ENCODE peak calls at places on chromosomes 7 and 10, in seven cellular contexts. Z is foreskin fibroblast, Y is kidney, N is body of pancreas, A is GM23338, V is cardiac muscle cell, J is prostate gland. U is an unnamed sample.

GRCh38 chr7:1689356-1689755 is 19.3 kb downstream of the ELFN1 start:
- DNase-seq in N (no peak), A (no peak), Z (no peak), V (no peak), J (no peak), Y (no peak), U (no peak)

GRCh38 chr7:99864041-99864440 is 12.8 kb downstream of the OR2AE1 start:
- DNase-seq in A (peak), V (no peak), Y (no peak), J (no peak), N (no peak), Z (no peak), U (no peak)

GRCh38 chr7:49127359-49127848 is 203.1 kb downstream of the CDC14C start:
- DNase-seq in Z (no peak), Y (no peak), N (no peak), A (no peak), V (no peak), J (no peak), U (no peak)

GRCh38 chr10:14399641-14400040 is 68.9 kb upstream of the FRMD4A start:
- DNase-seq in Z (no peak), A (no peak), V (no peak), J (no peak), N (no peak), Y (no peak), U (no peak)

GRCh38 chr10:21757601-21757901 is 223.5 kb downstream of the MLLT10 start:
- DNase-seq in J (no peak), A (no peak), Z (peak), V (peak), N (no peak), Y (no peak), U (peak)

GRCh38 chr7:155694846-155695245 is 50.4 kb downstream of the RBM33 start:
- DNase-seq in J (no peak), V (no peak), A (no peak), Y (no peak), N (no peak), Z (no peak), U (no peak)

GRCh38 chr7:1368682-1369571 is 90.3 kb downstream of the MICALL2 start:
- DNase-seq in V (peak), J (no peak), A (peak), Z (peak), N (no peak), Y (peak), U (peak)

GRCh38 chr7:107725138-107725740 is 18.7 kb upstream of the CBLL1 start:
- DNase-seq in N (peak), A (peak), V (peak), Z (peak), J (peak), Y (no peak), U (peak)

GRCh38 chr7:44284216-44284615 is 41.2 kb downstream of the CAMK2B start:
- DNase-seq in Z (peak), Y (peak), V (no peak), N (peak), A (no peak), J (no peak), U (no peak)

GRCh38 chr7:79789584-79790345 is 336.3 kb upstream of the MAGI2 start:
- DNase-seq in Y (no peak), N (no peak), Z (peak), A (no peak), V (no peak), J (no peak), U (no peak)

GRCh38 chr10:88791924-88792323 is 10.6 kb upstream of the LIPM start:
- DNase-seq in V (peak), A (peak), N (peak), Z (no peak), J (no peak), Y (no peak), U (peak)

GRCh38 chr7:96327429-96327828 is 5.5 kb upstream of the SLC25A13 start:
- DNase-seq in Y (no peak), A (no peak), J (peak), Z (no peak), N (peak), V (no peak), U (no peak)

GRCh38 chr7:155587486-155587885 is 41.1 kb upstream of the CNPY1 start:
- DNase-seq in N (no peak), A (no peak), J (no peak), Y (peak), V (no peak), Z (no peak), U (no peak)

GRCh38 chr10:104417629-104418292 is 64.1 kb downstream of the CFAP58 start:
- DNase-seq in J (no peak), N (no peak), Z (peak), Y (no peak), A (no peak), V (no peak), U (no peak)

GRCh38 chr10:34666008-34666700 is 148.9 kb downstream of the PARD3 start:
- DNase-seq in A (peak), V (peak), Y (no peak), Z (peak), N (peak), J (peak), U (peak)

GRCh38 chr7:148753224-148753623 is 54.5 kb downstream of the CUL1 start:
- DNase-seq in Z (no peak), Y (no peak), J (no peak), N (no peak), V (no peak), A (no peak), U (no peak)

GRCh38 chr10:602391-603005 is 87.0 kb downstream of the DIP2C start:
- DNase-seq in J (no peak), Y (no peak), Z (no peak), V (no peak), N (no peak), A (no peak), U (no peak)

GRCh38 chr7:78254397-78255055 is 456.0 kb downstream of the PHTF2 start:
- DNase-seq in N (no peak), Z (no peak), A (no peak), Y (no peak), V (no peak), J (no peak), U (no peak)

GRCh38 chr10:76411719-76412435 is 980.5 kb downstream of the LRMDA start:
- DNase-seq in A (no peak), J (no peak), V (no peak), N (peak), Z (peak), Y (no peak), U (no peak)

GRCh38 chr7:18958627-18959026 is 158.8 kb downstream of the TWIST1 start:
- DNase-seq in A (no peak), Y (no peak), Z (peak), N (no peak), J (no peak), V (no peak), U (no peak)

GRCh38 chr7:155560982-155561686 is 14.8 kb upstream of the CNPY1 start:
- DNase-seq in N (no peak), Y (peak), V (no peak), J (no peak), A (no peak), Z (no peak), U (no peak)

GRCh38 chr7:134288265-134288664 is 28.5 kb downstream of the SLC35B4 start:
- DNase-seq in A (no peak), V (no peak), N (no peak), Z (no peak), J (no peak), Y (no peak), U (no peak)

GRCh38 chr7:151901828-151902227 is 24.9 kb upstream of the PRKAG2 start:
- DNase-seq in Y (no peak), Z (no peak), N (no peak), V (no peak), A (no peak), J (no peak), U (no peak)

GRCh38 chr10:116728526-116729096 is 13.8 kb downstream of the HSPA12A start:
- DNase-seq in Y (no peak), Z (no peak), N (no peak), A (no peak), V (no peak), J (no peak), U (no peak)

GRCh38 chr7:131934452-131934851 is 378.0 kb upstream of the PODXL start:
- DNase-seq in N (no peak), J (peak), V (no peak), Z (no peak), A (no peak), Y (no peak), U (no peak)

GRCh38 chr7:26626687-26627086 is 237.7 kb downstream of the SKAP2 start:
- DNase-seq in V (no peak), A (no peak), J (no peak), Z (no peak), Y (no peak), N (no peak), U (no peak)

GRCh38 chr7:26626156-26626555 is 238.2 kb downstream of the SKAP2 start:
- DNase-seq in J (no peak), Y (no peak), V (no peak), N (no peak), Z (no peak), A (no peak), U (no peak)

GRCh38 chr7:26627221-26627620 is 237.2 kb downstream of the SKAP2 start:
- DNase-seq in V (no peak), J (no peak), Y (no peak), Z (no peak), N (no peak), A (no peak), U (no peak)

GRCh38 chr7:26629696-26630095 is 234.7 kb downstream of the SKAP2 start:
- DNase-seq in J (no peak), Z (no peak), V (no peak), A (no peak), Y (no peak), N (no peak), U (no peak)

DNA sequence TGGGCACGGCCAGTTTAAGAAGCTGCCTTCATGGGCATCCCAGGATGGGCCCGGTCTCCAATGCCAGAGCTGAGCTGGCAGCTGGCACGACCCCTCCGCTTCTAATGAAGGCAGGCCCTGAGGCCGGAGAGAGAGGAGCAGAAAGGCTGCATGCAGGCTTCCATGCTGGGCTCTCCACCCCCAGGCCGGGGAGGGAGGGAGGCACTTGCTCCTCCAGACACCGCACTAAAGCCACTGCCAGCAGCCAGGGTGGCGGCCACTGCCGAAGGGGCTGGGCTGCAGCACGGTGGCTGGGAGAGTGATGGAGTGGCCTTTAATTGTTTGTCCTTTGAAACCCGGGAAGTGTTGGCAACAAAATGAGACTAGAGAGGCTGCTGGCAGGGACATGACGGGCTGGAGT is 236.5 kb downstream of the SKAP2 start:
- DNase-seq in N (no peak), A (no peak), Y (peak), V (no peak), J (no peak), Z (no peak), U (no peak)
- H3K4me3 ChIP-seq in N (no peak), A (no peak), Y (no peak), V (no peak), J (no peak), Z (no peak), U (no peak)

GRCh38 chr7:106069471-106070200 is 42.5 kb downstream of the SYPL1 start:
- DNase-seq in A (no peak), J (no peak), N (no peak), V (no peak), Y (peak), Z (no peak), U (peak)
- H3K4me3 ChIP-seq in A (no peak), J (no peak), N (no peak), V (no peak), Y (no peak), Z (no peak), U (no peak)

GRCh38 chr10:57775250-57775649 is 492.4 kb downstream of the IPMK start:
- DNase-seq in Y (no peak), V (no peak), J (no peak), Z (no peak), N (no peak), A (no peak), U (no peak)

GRCh38 chr10:57769298-57769697 is 498.4 kb downstream of the IPMK start:
- DNase-seq in N (no peak), J (no peak), A (no peak), Z (no peak), Y (no peak), V (no peak), U (no peak)
- H3K4me3 ChIP-seq in N (no peak), J (no peak), A (no peak), Z (no peak), Y (no peak), V (no peak), U (no peak)

DNA sequence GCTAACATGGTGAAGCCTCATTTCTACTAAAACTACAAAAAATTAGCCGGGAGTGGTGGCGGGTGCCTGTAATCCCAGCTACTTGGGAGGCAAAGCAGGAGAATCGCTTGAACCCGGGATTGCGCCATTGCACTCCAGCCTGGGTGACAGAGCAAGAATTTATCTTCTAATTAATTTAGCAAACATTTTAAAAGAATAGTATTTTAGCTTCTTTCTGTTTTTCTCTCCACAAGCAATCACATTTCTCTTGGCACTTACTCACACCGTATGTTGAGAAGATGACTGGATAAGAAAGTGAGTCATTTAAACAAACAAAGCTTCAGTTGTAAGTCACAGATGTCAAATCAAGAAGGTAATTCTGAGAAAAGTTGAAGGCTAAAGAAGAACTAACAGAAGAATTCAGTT is 264.0 kb downstream of the ARL4A start:
- DNase-seq in N (no peak), Y (no peak), J (no peak), Z (peak), V (no peak), A (no peak), U (no peak)
- H3K4me3 ChIP-seq in N (no peak), Y (no peak), J (no peak), Z (no peak), V (no peak), A (no peak), U (no peak)

GRCh38 chr10:84331091-84331490 is 2.7 kb downstream of the CCSER2 start:
- DNase-seq in Y (no peak), J (no peak), V (no peak), N (no peak), Z (no peak), A (no peak), U (no peak)
- H3K4me3 ChIP-seq in Y (no peak), J (no peak), V (no peak), N (no peak), Z (no peak), A (no peak), U (no peak)

GRCh38 chr10:115624448-115624847 is 531.3 kb downstream of the ATRNL1 start:
- DNase-seq in J (no peak), Z (peak), N (no peak), V (peak), Y (no peak), A (no peak), U (no peak)
- H3K4me3 ChIP-seq in J (no peak), Z (no peak), N (no peak), V (no peak), Y (no peak), A (no peak), U (no peak)

DNA sequence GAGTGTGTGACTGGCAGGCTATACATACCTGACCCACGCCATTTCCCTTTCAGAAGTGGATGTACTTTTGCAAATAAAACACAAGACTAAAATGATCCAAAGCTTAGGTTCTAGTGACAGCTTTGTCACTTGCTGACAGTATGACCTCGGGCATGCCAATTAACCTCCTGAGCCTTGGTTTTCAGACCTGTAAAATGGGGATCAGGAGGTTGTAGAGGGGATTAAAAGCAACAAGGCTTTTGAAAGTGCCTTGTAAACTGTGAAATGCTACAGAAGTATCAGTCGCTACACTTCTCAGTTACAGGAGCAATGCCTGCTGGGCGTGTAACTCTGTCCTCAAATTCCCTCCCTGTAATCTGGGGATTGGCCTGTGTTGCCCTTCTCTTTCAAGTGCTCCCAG is 8.7 kb upstream of the GRB10 start:
- DNase-seq in J (no peak), A (no peak), Y (no peak), N (no peak), V (no peak), Z (peak), U (no peak)
- H3K4me3 ChIP-seq in J (peak), A (peak), Y (peak), N (peak), V (peak), Z (peak), U (peak)